ENCODE peak calls at places on chromosomes 1 and 21, in six cellular contexts. B is RKO; W is heart right ventricle; I is activated naive CD4-positive, alpha-beta T cell treated with anti-CD3 and anti-CD28 coated beads, Interleukin-2, amount 50 U/mL, for 16 hours; D is skeletal muscle cell; E is amygdala. O is an unnamed sample.

GRCh38 chr1:117339866-117340357 is 27.3 kb upstream of the MAN1A2 start:
- DNase-seq in B (peak), I (no peak), E (no peak), D (peak), W (no peak), O (peak)

GRCh38 chr1:209434631-209435217 is 148.8 kb upstream of the CAMK1G start:
- DNase-seq in I (no peak), W (no peak), D (no peak), B (no peak), E (no peak), O (no peak)

GRCh38 chr1:32771561-32772280 is 45.4 kb downstream of the YARS1 start:
- DNase-seq in D (no peak), B (no peak), I (no peak), W (no peak), E (no peak), O (no peak)

GRCh38 chr21:26188422-26188821 is 17.9 kb upstream of the APP start:
- DNase-seq in D (no peak), I (no peak), W (no peak), B (no peak), E (no peak), O (no peak)

GRCh38 chr1:22284906-22285544 is 142.1 kb upstream of the WNT4 start:
- DNase-seq in I (no peak), W (no peak), E (no peak), D (no peak), B (no peak), O (no peak)

GRCh38 chr1:207063014-207063413 is 9.9 kb downstream of the PFKFB2 start:
- DNase-seq in B (no peak), D (no peak), W (no peak), I (no peak), E (no peak), O (no peak)

GRCh38 chr1:111639602-111640198 is 20.1 kb downstream of the RAP1A start:
- DNase-seq in W (no peak), D (no peak), E (no peak), B (no peak), I (no peak), O (no peak)

GRCh38 chr1:36966242-36966641 is 68.1 kb downstream of the GRIK3 start:
- DNase-seq in W (peak), E (no peak), I (no peak), D (no peak), B (peak), O (no peak)

GRCh38 chr1:43763497-43763973 is 56.2 kb downstream of the ST3GAL3 start:
- DNase-seq in W (no peak), B (peak), D (peak), E (peak), I (peak), O (peak)

GRCh38 chr1:84272401-84272800 is 29.1 kb upstream of the SAMD13 start:
- DNase-seq in W (no peak), D (no peak), B (no peak), E (no peak), I (no peak), O (no peak)

GRCh38 chr1:76595024-76595423 is 272.3 kb upstream of the ST6GALNAC5 start:
- DNase-seq in D (no peak), B (no peak), E (no peak), I (no peak), W (no peak), O (no peak)

GRCh38 chr1:180542530-180543171 is 16.1 kb upstream of the OVAAL start:
- DNase-seq in D (no peak), E (no peak), B (no peak), I (no peak), W (no peak), O (no peak)

GRCh38 chr1:72846476-72846875 is 564.1 kb upstream of the NEGR1 start:
- DNase-seq in D (no peak), I (no peak), W (no peak), B (no peak), E (no peak), O (no peak)

GRCh38 chr1:165773324-165773965 is 4.8 kb upstream of the TMCO1 start:
- DNase-seq in W (no peak), I (no peak), E (no peak), D (peak), B (peak), O (peak)

GRCh38 chr1:93995837-93996526 is 86.8 kb upstream of the GCLM start:
- DNase-seq in I (no peak), B (no peak), E (no peak), D (no peak), W (no peak), O (no peak)

GRCh38 chr1:10891081-10891480 is 94.6 kb upstream of the CASZ1 start:
- DNase-seq in D (no peak), I (no peak), W (no peak), B (no peak), E (no peak), O (no peak)

O was measured in mesenchymal stem cell.